ENCODE peak calls at places on chromosomes 16 and 17, in four cellular contexts. U, R, H and Y are unnamed samples.

GRCh38 chr17:81810892-81811704 is 7.1 kb downstream of the GCGR start:
- DNase-seq in H (no peak), R (no peak), U (no peak), Y (no peak)

GRCh38 chr17:42760652-42761581 is at the start of gene RAMP2:
- DNase-seq in R (peak; percentile 63), H (peak; percentile 69), U (no peak), Y (peak; percentile 55)

GRCh38 chr17:82056729-82057621 is 5.3 kb downstream of the GPS1 start:
- DNase-seq in H (no peak), U (no peak), R (no peak), Y (no peak)

GRCh38 chr17:29099527-29099926 is 56.6 kb downstream of the PIPOX start:
- DNase-seq in R (no peak), H (no peak), U (no peak), Y (no peak)

GRCh38 chr17:31499771-31500554 is 108.5 kb downstream of the RAB11FIP4 start:
- DNase-seq in U (no peak), H (peak; percentile 89), R (no peak), Y (peak; percentile 71)

GRCh38 chr16:85256190-85256739 is 144.0 kb upstream of the CIBAR2 start:
- DNase-seq in R (no peak), U (no peak), H (no peak), Y (no peak)

GRCh38 chr16:31484491-31485171 is 1.7 kb downstream of the SLC5A2 start:
- DNase-seq in U (peak; percentile 80), R (no peak), H (peak; percentile 93), Y (no peak)

GRCh38 chr16:48609453-48610023 is 442 bp downstream of the N4BP1 start:
- DNase-seq in R (no peak), H (peak; percentile 70), U (peak; percentile 55), Y (peak; percentile 55)

GRCh38 chr16:88407807-88408206 is 25.0 kb downstream of the ZNF469 start:
- DNase-seq in H (no peak), U (no peak), R (no peak), Y (no peak)

GRCh38 chr17:64608571-64608981 is 53.5 kb downstream of the SMURF2 start:
- DNase-seq in U (no peak), R (no peak), H (no peak), Y (no peak)

GRCh38 chr17:9002236-9002609 is 19.1 kb upstream of the NTN1 start:
- DNase-seq in H (no peak), R (no peak), U (no peak), Y (no peak)

GRCh38 chr16:47204736-47205499 is 61.2 kb upstream of the NETO2 start:
- DNase-seq in U (no peak), R (no peak), H (no peak), Y (no peak)

GRCh38 chr17:28746611-28747045 is 2.8 kb downstream of the TRAF4 start:
- DNase-seq in R (no peak), U (peak; percentile 82), H (peak; percentile 87), Y (no peak)

GRCh38 chr17:68686108-68686988 is 85.2 kb upstream of the FAM20A start:
- DNase-seq in H (no peak), U (no peak), R (no peak), Y (no peak)

GRCh38 chr17:40345161-40346034 is 19.1 kb downstream of the GJD3 start:
- DNase-seq in H (peak; percentile 88), R (no peak), U (peak; percentile 83), Y (peak; percentile 83)

GRCh38 chr16:70520612-70521297 is 2.6 kb downstream of the COG4 start:
- DNase-seq in U (no peak), R (peak; percentile 21), H (no peak), Y (no peak)

GRCh38 chr16:60755907-60756306 is 1280.3 kb downstream of the CDH8 start:
- DNase-seq in H (no peak), R (no peak), U (no peak), Y (no peak)

GRCh38 chr16:57167951-57168350 is 17.9 kb downstream of the PSME3IP1 start:
- DNase-seq in H (no peak), R (peak; percentile 59), U (no peak), Y (no peak)

GRCh38 chr17:62675701-62676100 is 48.2 kb downstream of the MRC2 start:
- DNase-seq in H (no peak), U (no peak), R (no peak), Y (no peak)

GRCh38 chr16:11946433-11946832 is 4.6 kb upstream of the NPIPB2 start:
- DNase-seq in H (no peak), U (no peak), R (no peak), Y (no peak)

GRCh38 chr16:11948819-11949218 is 7.0 kb upstream of the NPIPB2 start:
- DNase-seq in H (no peak), U (no peak), R (no peak), Y (no peak)

DNA sequence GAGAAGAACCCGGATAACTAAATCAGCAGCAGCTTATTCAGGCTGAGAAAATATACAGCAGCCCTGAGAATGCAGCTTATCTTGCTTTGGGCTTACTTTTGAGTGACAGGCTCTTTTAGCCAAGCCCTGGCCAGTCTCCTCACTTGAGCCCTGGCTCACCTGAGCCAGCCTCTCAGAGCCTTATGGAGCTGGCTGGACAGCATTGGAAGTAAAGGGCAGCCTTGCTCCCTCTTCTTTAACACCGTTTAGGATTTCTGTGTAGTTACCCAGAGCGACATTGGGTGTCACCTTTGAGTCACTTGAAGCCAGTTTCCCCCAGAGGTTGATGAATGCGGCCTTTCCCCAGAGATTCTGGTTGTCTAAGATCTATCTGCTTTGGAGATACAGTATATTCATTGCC is 7.7 kb upstream of the NPIPB2 start:
- DNase-seq in U (peak; percentile 54), H (peak; percentile 68), R (peak; percentile 77), Y (peak; percentile 23)
- TF ChIP-seq CTCF in U (peak; percentile 26), H (peak; percentile 47), R (peak; percentile 66), Y (peak; percentile 52)

DNA sequence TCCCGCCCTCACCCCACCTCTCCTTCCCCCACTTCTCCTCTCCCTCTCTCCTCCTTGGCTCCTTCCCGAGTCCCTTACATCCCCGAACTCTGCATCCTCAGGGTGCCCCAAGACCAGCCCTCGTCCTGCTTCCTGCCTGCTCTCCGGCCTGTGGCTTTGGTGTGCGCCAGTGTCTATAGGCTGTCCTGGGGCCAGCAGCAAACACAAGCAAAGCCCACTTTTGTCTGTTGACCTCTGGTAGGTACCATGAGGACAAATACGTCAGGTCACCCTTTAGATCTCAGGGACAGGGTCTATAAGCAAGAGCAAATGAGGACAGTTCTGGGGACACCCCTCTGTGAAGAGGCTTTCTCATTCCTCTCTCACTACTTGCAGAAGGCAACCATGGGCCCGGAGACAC is 327 bp upstream of the COPZ2 start:
- DNase-seq in U (no peak), R (peak; percentile 43), H (no peak), Y (no peak)
- TF ChIP-seq CTCF in U (no peak), R (no peak), H (no peak), Y (no peak)

DNA sequence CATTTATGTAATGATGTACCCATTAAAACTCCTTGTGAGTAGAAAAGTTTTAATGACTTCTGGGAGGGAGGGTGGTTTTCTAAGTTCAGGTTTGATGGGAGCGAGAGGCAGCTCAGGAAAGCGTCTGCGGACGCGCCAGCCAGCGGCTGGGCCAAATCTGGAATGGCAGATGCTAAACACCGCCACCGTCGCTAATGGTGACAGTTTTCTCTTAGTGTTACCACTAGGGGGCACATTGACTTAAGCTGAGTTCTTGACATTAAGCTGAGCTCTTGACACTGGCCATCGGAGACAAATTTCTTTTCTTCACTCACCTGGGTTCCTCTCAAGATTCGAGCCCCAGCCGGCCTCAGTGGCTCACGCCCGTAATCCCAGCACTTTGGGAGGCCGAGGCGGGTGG is 6.7 kb downstream of the TRPV1 start:
- DNase-seq in H (no peak), U (no peak), R (peak; percentile 43), Y (no peak)
- TF ChIP-seq CTCF in H (peak; percentile 41), U (no peak), R (no peak), Y (peak; percentile 50)

GRCh38 chr17:45812102-45812501 is 28.0 kb downstream of the CRHR1 start:
- DNase-seq in R (no peak), U (no peak), H (no peak), Y (no peak)

GRCh38 chr17:45809484-45809883 is 25.4 kb downstream of the CRHR1 start:
- DNase-seq in H (no peak), U (no peak), R (no peak), Y (no peak)

GRCh38 chr17:45815752-45816151 is 28.9 kb upstream of the SPPL2C start:
- DNase-seq in R (no peak), H (no peak), U (no peak), Y (no peak)

GRCh38 chr17:45814622-45815606 is 29.8 kb upstream of the SPPL2C start:
- DNase-seq in H (no peak), R (no peak), U (no peak), Y (peak; percentile 34)

DNA sequence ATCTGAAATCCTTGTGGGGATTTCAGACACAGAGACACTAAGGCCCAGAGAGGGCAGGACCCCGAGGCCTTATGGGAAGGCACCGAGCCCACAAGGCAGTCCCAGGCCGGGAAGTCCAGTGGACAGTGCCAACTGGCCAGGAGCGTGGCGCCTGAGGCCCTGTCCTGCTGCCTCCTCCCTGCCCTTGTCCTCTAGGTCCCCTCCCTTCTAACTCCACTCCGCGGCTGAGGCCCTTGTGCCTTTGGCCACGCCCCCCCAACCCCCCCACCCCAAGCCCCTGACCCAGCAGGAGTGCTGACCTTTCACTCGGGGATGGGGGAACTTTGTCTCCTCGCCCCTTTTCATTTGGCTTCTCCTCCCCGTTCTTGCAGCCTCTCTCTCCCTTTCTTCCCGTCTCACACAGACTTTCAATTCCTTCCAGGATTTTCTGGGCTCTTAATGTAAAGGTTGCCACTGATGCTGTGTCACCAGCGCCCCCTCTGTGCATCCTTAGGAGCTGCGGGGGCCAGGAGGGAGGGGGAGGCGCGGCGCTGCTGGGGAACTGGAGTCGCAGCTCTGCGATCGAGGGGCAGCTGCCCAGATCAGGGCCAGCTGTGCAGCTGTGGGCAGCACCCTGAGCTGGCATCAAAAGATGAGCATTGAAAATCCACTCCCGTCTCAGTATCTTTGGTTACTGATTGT is 29.1 kb downstream of the CRHR1 start:
- DNase-seq in R (no peak), U (no peak), H (no peak), Y (no peak)
- TF ChIP-seq CTCF in R (no peak), U (no peak), H (no peak), Y (no peak)